ENCODE peak calls at places on chromosomes 1 and 21, in eight cellular contexts. C is CD8-positive, alpha-beta memory T cell; T is tibial nerve; G is brain microvascular endothelial cell; K is pancreas; V is CD4-positive, alpha-beta memory T cell; E is body of pancreas; Z is suprapubic skin. R is an unnamed sample.

GRCh38 chr1:204837440-204838084 is 33.1 kb upstream of the NFASC start:
- DNase-seq in T (no peak), V (no peak), Z (no peak), G (peak; percentile 46), E (peak; percentile 28), K (no peak), C (no peak), R (no peak)

GRCh38 chr1:114292194-114292593 is 138.5 kb upstream of the SYT6 start:
- DNase-seq in C (no peak), K (no peak), G (no peak), V (no peak), E (no peak), T (no peak), Z (no peak), R (no peak)

GRCh38 chr21:43869486-43870325 is 4.7 kb downstream of the AGPAT3 start:
- DNase-seq in G (no peak), E (no peak), Z (no peak), K (no peak), V (no peak), C (no peak), T (no peak), R (no peak)

GRCh38 chr1:98420376-98421097 is 241.0 kb upstream of the SNX7 start:
- DNase-seq in V (no peak), T (no peak), Z (no peak), K (no peak), E (no peak), C (no peak), G (no peak), R (no peak)

GRCh38 chr1:36088265-36088576 is 471 bp upstream of the ADPRS start:
- DNase-seq in C (no peak), V (no peak), Z (no peak), T (no peak), E (no peak), K (no peak), G (no peak), R (no peak)

GRCh38 chr1:214327519-214327918 is 46.6 kb downstream of the SMYD2 start:
- DNase-seq in G (no peak), T (no peak), K (no peak), Z (no peak), V (no peak), C (no peak), E (no peak), R (no peak)

GRCh38 chr1:177800386-177801058 is 169.3 kb downstream of the SEC16B start:
- DNase-seq in V (no peak), E (no peak), Z (no peak), K (no peak), C (no peak), G (no peak), T (no peak), R (peak; percentile 46)

GRCh38 chr1:24349891-24350290 is 30.7 kb downstream of the GRHL3 start:
- DNase-seq in G (no peak), Z (no peak), E (no peak), C (no peak), K (no peak), T (no peak), V (no peak), R (no peak)

GRCh38 chr1:92486251-92487077 is at the start of gene GFI1:
- DNase-seq in Z (no peak), C (peak; percentile 44), V (peak; percentile 36), T (no peak), E (peak; percentile 80), G (no peak), K (peak; percentile 88), R (no peak)

GRCh38 chr1:9006956-9007615 is 19.1 kb downstream of the SLC2A7 start:
- DNase-seq in V (no peak), C (no peak), Z (no peak), T (no peak), E (no peak), K (no peak), G (no peak), R (no peak)

GRCh38 chr1:11516961-11517635 is 38.1 kb downstream of the DISP3 start:
- DNase-seq in Z (peak; percentile 57), C (no peak), T (no peak), V (no peak), G (no peak), E (no peak), K (no peak), R (no peak)

GRCh38 chr1:228020686-228021525 is 14.1 kb downstream of the WNT3A start:
- DNase-seq in Z (peak; percentile 64), C (no peak), E (peak; percentile 1), G (no peak), T (no peak), K (peak; percentile 47), V (no peak), R (no peak)

GRCh38 chr21:45413922-45414321 is 9.0 kb downstream of the COL18A1 start:
- DNase-seq in T (no peak), Z (no peak), G (no peak), E (peak; percentile 6), K (peak; percentile 39), V (no peak), C (no peak), R (no peak)

GRCh38 chr21:15094706-15095105 is 29.9 kb upstream of the NRIP1 start:
- DNase-seq in G (no peak), T (no peak), E (no peak), K (no peak), Z (no peak), V (no peak), C (no peak), R (no peak)

DNA sequence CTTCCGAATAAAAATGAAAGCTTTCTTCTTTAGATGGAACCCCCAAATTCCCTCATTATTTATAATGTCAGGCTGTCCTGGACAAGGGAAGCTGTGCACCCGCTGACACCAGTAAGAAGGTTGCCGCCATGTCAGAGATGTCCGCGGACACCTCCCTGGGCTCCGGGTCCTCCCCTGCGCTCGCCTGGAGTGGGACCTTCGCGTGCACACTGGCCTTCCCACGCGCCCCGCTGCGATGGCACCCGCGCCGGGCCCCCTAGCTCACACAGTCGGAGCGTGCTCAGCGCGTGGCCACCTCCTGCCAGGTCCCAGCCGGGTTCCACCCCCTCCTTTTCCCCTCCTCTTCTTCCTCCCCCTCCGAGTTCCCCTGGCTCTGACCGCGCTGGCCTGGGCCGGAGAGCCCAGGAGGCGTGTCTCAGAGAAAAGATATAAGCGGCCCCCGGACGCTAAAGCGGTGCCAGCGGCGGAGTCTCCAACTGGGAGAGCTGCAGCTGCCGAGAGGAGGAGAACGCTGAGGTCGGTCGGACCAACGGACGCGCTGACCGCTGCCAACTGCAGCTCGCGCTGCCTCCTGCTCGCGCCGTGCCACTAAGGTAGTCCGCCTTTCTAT is at the start of gene G0S2:
- DNase-seq in Z (no peak), T (no peak), V (no peak), G (no peak), E (peak; percentile 89), C (no peak), K (peak; percentile 89), R (no peak)
- H3K27ac ChIP-seq in Z (peak within 1 kb of the TSS; percentile 35), T (no peak within 1 kb of the TSS), V (no peak within 1 kb of the TSS), G (no peak within 1 kb of the TSS), E (peak within 1 kb of the TSS; percentile 68), C (no peak within 1 kb of the TSS), K (peak within 1 kb of the TSS; percentile 54), R (peak within 1 kb of the TSS; percentile 94)

DNA sequence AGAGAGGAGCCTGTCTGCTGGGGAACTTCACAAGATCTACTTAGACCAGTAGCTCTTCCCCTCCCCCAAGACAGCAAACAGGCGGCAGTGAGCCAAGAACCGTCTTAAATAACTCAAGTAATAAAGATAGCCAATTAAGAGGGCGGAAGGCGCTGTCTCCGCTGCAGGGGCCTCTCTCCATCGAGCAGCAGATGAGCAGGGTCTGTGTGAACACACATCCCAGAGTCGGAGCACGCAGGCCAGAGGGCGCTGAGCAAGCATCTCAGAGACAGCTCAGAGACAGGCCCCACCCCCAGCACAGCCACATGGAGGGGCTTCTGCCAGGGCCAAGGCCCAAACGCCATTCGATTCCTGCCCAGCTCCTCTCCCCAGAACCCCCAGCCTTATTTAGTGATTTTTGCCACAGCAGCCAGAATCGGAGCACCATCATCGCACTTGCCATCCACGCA is 11.1 kb downstream of the IFFO2 start:
- DNase-seq in T (no peak), K (no peak), V (no peak), G (no peak), Z (no peak), C (no peak), E (no peak), R (no peak)
- H3K27ac ChIP-seq in T (peak overlapping the region; percentile 50), K (peak overlapping the region; percentile 41), V (no peak overlapping the region), G (no peak overlapping the region), Z (peak overlapping the region; percentile 71), C (no peak overlapping the region), E (no peak overlapping the region), R (peak overlapping the region; percentile 34)

GRCh38 chr21:28794341-28794970 is 198.2 kb downstream of the LTN1 start:
- DNase-seq in G (no peak), K (no peak), Z (no peak), E (no peak), C (no peak), T (no peak), V (no peak), R (no peak)

GRCh38 chr21:28795251-28795650 is 197.4 kb downstream of the LTN1 start:
- DNase-seq in Z (no peak), E (no peak), G (no peak), V (no peak), K (no peak), T (no peak), C (no peak), R (no peak)

GRCh38 chr21:28801906-28802305 is 190.8 kb downstream of the LTN1 start:
- DNase-seq in K (no peak), T (no peak), G (no peak), V (no peak), E (no peak), C (no peak), Z (no peak), R (no peak)

GRCh38 chr21:28799926-28800325 is 192.8 kb downstream of the LTN1 start:
- DNase-seq in T (no peak), V (no peak), C (no peak), E (no peak), Z (no peak), K (no peak), G (no peak), R (no peak)

GRCh38 chr21:28798798-28799197 is 193.9 kb downstream of the LTN1 start:
- DNase-seq in T (no peak), Z (no peak), V (no peak), K (no peak), C (no peak), E (no peak), G (no peak), R (no peak)
- H3K27ac ChIP-seq in T (no peak overlapping the region), Z (no peak overlapping the region), V (no peak overlapping the region), K (no peak overlapping the region), C (no peak overlapping the region), E (no peak overlapping the region), G (no peak overlapping the region), R (no peak overlapping the region)

DNA sequence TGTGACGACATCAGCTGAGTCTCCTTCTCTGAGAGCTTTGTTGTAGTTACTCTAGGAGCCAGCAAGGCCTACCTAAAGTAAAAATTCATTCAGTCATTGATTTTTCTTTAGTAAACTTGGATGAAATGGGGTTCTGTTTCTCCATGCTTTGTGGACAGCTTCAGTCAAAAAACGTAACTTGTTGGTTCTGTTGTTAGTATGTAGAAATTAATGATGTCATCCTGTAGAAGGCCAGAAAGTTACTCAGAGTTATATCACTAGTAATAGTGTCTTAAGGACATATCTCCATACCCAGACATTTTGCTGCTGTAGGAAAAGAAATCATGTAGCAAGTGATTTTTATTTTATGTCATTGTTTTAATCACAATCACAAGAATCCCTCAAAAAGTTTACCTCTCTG is 43.0 kb downstream of the KDM1A start:
- DNase-seq in V (no peak), E (no peak), T (no peak), Z (no peak), C (no peak), K (no peak), G (no peak), R (no peak)
- H3K27ac ChIP-seq in V (no peak overlapping the region), E (no peak overlapping the region), T (no peak overlapping the region), Z (no peak overlapping the region), C (no peak overlapping the region), K (no peak overlapping the region), G (no peak overlapping the region), R (peak overlapping the region; percentile 22)

GRCh38 chr1:21220815-21221214 is 44.1 kb upstream of the EIF4G3 start:
- DNase-seq in C (no peak), G (no peak), T (no peak), Z (no peak), V (no peak), K (no peak), E (no peak), R (no peak)
- H3K27ac ChIP-seq in C (no peak overlapping the region), G (no peak overlapping the region), T (no peak overlapping the region), Z (no peak overlapping the region), V (no peak overlapping the region), K (no peak overlapping the region), E (no peak overlapping the region), R (no peak overlapping the region)

R was measured in epithelial cell of prostate.